ENCODE peak calls at places on chromosomes 7 and 10, in eight cellular contexts. One of them, this sample, is unnamed. For H3K27me3 and H3K4me1, the result is how much of the 10 kb centered on the place peaks cover.

GRCh38 chr10:65294329-65294728 is 1631.5 kb upstream of the LRRTM3 start:
- DNase-seq in mammary epithelial cell: no peak
- DNase-seq in tibial nerve: no peak
- DNase-seq in HepG2: no peak
- DNase-seq in effector memory CD4-positive, alpha-beta T cell: no peak
- DNase-seq in PC-9: no peak
- DNase-seq in CD4-positive, alpha-beta memory T cell: no peak
- DNase-seq in suprapubic skin: no peak
- DNase-seq in this sample: no peak

GRCh38 chr10:90947025-90947960 is 26.4 kb upstream of the ANKRD1 start:
- DNase-seq in effector memory CD4-positive, alpha-beta T cell: no peak
- DNase-seq in CD4-positive, alpha-beta memory T cell: no peak
- DNase-seq in suprapubic skin: no peak
- DNase-seq in PC-9: no peak
- DNase-seq in mammary epithelial cell: no peak
- DNase-seq in tibial nerve: no peak
- DNase-seq in HepG2: no peak
- DNase-seq in this sample: no peak

GRCh38 chr10:76628801-76629200 is 1008.8 kb downstream of the KCNMA1 start:
- DNase-seq in mammary epithelial cell: no peak
- DNase-seq in HepG2: no peak
- DNase-seq in tibial nerve: no peak
- DNase-seq in CD4-positive, alpha-beta memory T cell: no peak
- DNase-seq in effector memory CD4-positive, alpha-beta T cell: no peak
- DNase-seq in suprapubic skin: no peak
- DNase-seq in PC-9: no peak
- DNase-seq in this sample: no peak

GRCh38 chr10:99370993-99371392 is 41.8 kb downstream of the CNNM1 start:
- DNase-seq in tibial nerve: no peak
- DNase-seq in mammary epithelial cell: peak
- DNase-seq in PC-9: no peak
- DNase-seq in suprapubic skin: no peak
- DNase-seq in CD4-positive, alpha-beta memory T cell: no peak
- DNase-seq in HepG2: peak
- DNase-seq in effector memory CD4-positive, alpha-beta T cell: no peak
- DNase-seq in this sample: no peak

GRCh38 chr10:103592186-103593021 is 98.9 kb downstream of the NEURL1 start:
- DNase-seq in tibial nerve: no peak
- DNase-seq in suprapubic skin: no peak
- DNase-seq in CD4-positive, alpha-beta memory T cell: no peak
- DNase-seq in HepG2: peak
- DNase-seq in effector memory CD4-positive, alpha-beta T cell: no peak
- DNase-seq in PC-9: no peak
- DNase-seq in mammary epithelial cell: no peak
- DNase-seq in this sample: peak

GRCh38 chr7:110839866-110840265 is 251.1 kb upstream of the LRRN3 start:
- DNase-seq in HepG2: peak
- DNase-seq in mammary epithelial cell: peak
- DNase-seq in CD4-positive, alpha-beta memory T cell: no peak
- DNase-seq in effector memory CD4-positive, alpha-beta T cell: no peak
- DNase-seq in suprapubic skin: no peak
- DNase-seq in PC-9: no peak
- DNase-seq in tibial nerve: no peak
- DNase-seq in this sample: no peak

GRCh38 chr10:1159131-1160061 is 103.2 kb downstream of the WDR37 start:
- DNase-seq in HepG2: no peak
- DNase-seq in effector memory CD4-positive, alpha-beta T cell: no peak
- DNase-seq in mammary epithelial cell: no peak
- DNase-seq in tibial nerve: no peak
- DNase-seq in PC-9: no peak
- DNase-seq in suprapubic skin: peak
- DNase-seq in CD4-positive, alpha-beta memory T cell: no peak
- DNase-seq in this sample: no peak

GRCh38 chr7:100091411-100092181 is 2.8 kb downstream of the COPS6 start:
- DNase-seq in suprapubic skin: no peak
- DNase-seq in PC-9: peak
- DNase-seq in CD4-positive, alpha-beta memory T cell: no peak
- DNase-seq in HepG2: no peak
- DNase-seq in tibial nerve: no peak
- DNase-seq in effector memory CD4-positive, alpha-beta T cell: no peak
- DNase-seq in mammary epithelial cell: peak
- DNase-seq in this sample: no peak

GRCh38 chr10:84177541-84178386 is 4.2 kb downstream of the GPR15LG start:
- DNase-seq in suprapubic skin: peak
- DNase-seq in CD4-positive, alpha-beta memory T cell: peak
- DNase-seq in PC-9: no peak
- DNase-seq in HepG2: no peak
- DNase-seq in mammary epithelial cell: no peak
- DNase-seq in tibial nerve: no peak
- DNase-seq in effector memory CD4-positive, alpha-beta T cell: no peak
- DNase-seq in this sample: peak

GRCh38 chr10:78813526-78814429 is 255.0 kb upstream of the ZMIZ1 start:
- DNase-seq in tibial nerve: no peak
- DNase-seq in CD4-positive, alpha-beta memory T cell: no peak
- DNase-seq in mammary epithelial cell: no peak
- DNase-seq in PC-9: no peak
- DNase-seq in effector memory CD4-positive, alpha-beta T cell: no peak
- DNase-seq in HepG2: no peak
- DNase-seq in suprapubic skin: no peak
- DNase-seq in this sample: no peak

DNA sequence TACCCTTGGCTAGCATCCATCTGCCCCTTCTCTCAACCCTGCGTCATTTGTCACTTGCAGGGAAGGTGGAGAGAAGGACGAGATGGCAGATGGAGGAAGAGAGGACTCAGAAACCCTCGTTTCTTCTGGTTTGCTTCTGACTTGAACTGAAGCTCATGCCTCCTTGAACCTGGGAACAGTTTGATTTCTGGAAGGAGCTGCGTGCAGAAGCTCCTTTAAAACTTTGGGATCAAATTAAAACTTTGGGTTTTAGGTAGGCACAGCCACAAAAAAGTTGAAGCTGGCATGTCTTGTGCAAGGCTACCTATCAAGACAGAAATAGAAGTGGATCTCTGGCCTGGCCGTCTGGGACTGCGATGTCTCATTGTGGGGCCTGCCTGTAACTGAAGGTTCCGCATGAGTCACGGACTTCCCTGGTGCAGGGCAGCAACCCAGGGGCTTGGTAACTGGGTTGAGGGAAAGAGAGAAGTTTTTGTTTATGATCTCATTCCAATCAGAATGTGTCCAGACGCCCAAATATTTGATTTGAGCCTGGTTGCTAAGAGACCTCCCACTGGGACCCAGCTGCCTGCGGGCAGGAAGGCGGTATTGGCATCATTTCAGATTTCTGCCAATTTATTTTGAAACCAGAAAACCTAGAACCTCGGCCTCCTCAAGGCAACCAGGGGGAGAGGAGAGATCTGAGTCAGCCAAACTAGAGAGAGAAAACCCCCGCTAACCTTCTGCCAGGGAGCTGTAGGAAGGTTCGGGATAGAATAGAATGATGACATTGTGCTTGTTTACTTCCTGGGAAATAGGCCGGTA is 15.8 kb upstream of the CAMK1D start:
- DNase-seq in tibial nerve: peak
- DNase-seq in suprapubic skin: peak
- DNase-seq in mammary epithelial cell: peak
- DNase-seq in HepG2: no peak
- DNase-seq in PC-9: peak
- DNase-seq in effector memory CD4-positive, alpha-beta T cell: no peak
- DNase-seq in CD4-positive, alpha-beta memory T cell: peak
- DNase-seq in this sample: peak
- H3K4me3 ChIP-seq in tibial nerve: no peak
- H3K4me3 ChIP-seq in suprapubic skin: peak
- H3K4me3 ChIP-seq in mammary epithelial cell: no peak
- H3K4me3 ChIP-seq in HepG2: no peak
- H3K4me3 ChIP-seq in PC-9: peak
- H3K4me3 ChIP-seq in effector memory CD4-positive, alpha-beta T cell: no peak
- H3K4me3 ChIP-seq in CD4-positive, alpha-beta memory T cell: no peak
- H3K4me3 ChIP-seq in this sample: no peak

DNA sequence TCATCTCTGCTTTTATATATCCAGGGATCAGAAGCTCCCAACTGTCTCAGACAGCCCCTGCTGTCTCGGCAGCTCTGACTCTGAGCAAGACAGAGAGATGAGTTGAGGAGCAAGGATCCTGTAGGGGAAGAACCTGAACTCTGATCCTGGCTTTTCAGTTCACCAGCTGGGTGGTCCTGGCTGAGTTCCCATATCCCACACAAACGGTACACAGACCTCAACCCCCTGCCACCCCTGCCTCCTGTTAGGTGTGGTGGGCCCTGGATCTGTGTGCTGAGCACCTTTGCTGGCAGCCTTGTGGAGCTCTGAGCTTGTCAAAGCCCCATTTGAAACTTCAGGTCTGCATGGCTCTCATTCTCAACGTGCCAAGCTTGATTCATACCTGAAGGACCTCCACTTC is 54.3 kb upstream of the GPR26 start:
- DNase-seq in HepG2: no peak
- DNase-seq in CD4-positive, alpha-beta memory T cell: no peak
- DNase-seq in tibial nerve: no peak
- DNase-seq in suprapubic skin: peak
- DNase-seq in PC-9: no peak
- DNase-seq in mammary epithelial cell: no peak
- DNase-seq in effector memory CD4-positive, alpha-beta T cell: no peak
- DNase-seq in this sample: no peak
- H3K27me3 ChIP-seq in HepG2: under half
- H3K27me3 ChIP-seq in CD4-positive, alpha-beta memory T cell: under half
- H3K27me3 ChIP-seq in tibial nerve: under half
- H3K27me3 ChIP-seq in suprapubic skin: under half
- H3K27me3 ChIP-seq in PC-9: under half
- H3K27me3 ChIP-seq in mammary epithelial cell: under half
- H3K27me3 ChIP-seq in effector memory CD4-positive, alpha-beta T cell: under half
- H3K27me3 ChIP-seq in this sample: under half

GRCh38 chr10:110824660-110825059 is 47.1 kb upstream of the PDCD4 start:
- DNase-seq in effector memory CD4-positive, alpha-beta T cell: no peak
- DNase-seq in CD4-positive, alpha-beta memory T cell: no peak
- DNase-seq in PC-9: no peak
- DNase-seq in suprapubic skin: no peak
- DNase-seq in tibial nerve: no peak
- DNase-seq in HepG2: no peak
- DNase-seq in mammary epithelial cell: no peak
- DNase-seq in this sample: no peak
- H3K4me1 ChIP-seq in effector memory CD4-positive, alpha-beta T cell: under half
- H3K4me1 ChIP-seq in CD4-positive, alpha-beta memory T cell: under half
- H3K4me1 ChIP-seq in PC-9: under half
- H3K4me1 ChIP-seq in suprapubic skin: half or more
- H3K4me1 ChIP-seq in tibial nerve: under half
- H3K4me1 ChIP-seq in HepG2: half or more
- H3K4me1 ChIP-seq in mammary epithelial cell: under half
- H3K4me1 ChIP-seq in this sample: under half

GRCh38 chr7:105734233-105734632 is 142.2 kb downstream of the ATXN7L1 start:
- DNase-seq in suprapubic skin: no peak
- DNase-seq in HepG2: peak
- DNase-seq in tibial nerve: no peak
- DNase-seq in PC-9: peak
- DNase-seq in CD4-positive, alpha-beta memory T cell: no peak
- DNase-seq in mammary epithelial cell: no peak
- DNase-seq in effector memory CD4-positive, alpha-beta T cell: no peak
- DNase-seq in this sample: no peak
- H3K4me3 ChIP-seq in suprapubic skin: no peak
- H3K4me3 ChIP-seq in HepG2: no peak
- H3K4me3 ChIP-seq in tibial nerve: no peak
- H3K4me3 ChIP-seq in PC-9: no peak
- H3K4me3 ChIP-seq in CD4-positive, alpha-beta memory T cell: no peak
- H3K4me3 ChIP-seq in mammary epithelial cell: no peak
- H3K4me3 ChIP-seq in effector memory CD4-positive, alpha-beta T cell: no peak
- H3K4me3 ChIP-seq in this sample: no peak

DNA sequence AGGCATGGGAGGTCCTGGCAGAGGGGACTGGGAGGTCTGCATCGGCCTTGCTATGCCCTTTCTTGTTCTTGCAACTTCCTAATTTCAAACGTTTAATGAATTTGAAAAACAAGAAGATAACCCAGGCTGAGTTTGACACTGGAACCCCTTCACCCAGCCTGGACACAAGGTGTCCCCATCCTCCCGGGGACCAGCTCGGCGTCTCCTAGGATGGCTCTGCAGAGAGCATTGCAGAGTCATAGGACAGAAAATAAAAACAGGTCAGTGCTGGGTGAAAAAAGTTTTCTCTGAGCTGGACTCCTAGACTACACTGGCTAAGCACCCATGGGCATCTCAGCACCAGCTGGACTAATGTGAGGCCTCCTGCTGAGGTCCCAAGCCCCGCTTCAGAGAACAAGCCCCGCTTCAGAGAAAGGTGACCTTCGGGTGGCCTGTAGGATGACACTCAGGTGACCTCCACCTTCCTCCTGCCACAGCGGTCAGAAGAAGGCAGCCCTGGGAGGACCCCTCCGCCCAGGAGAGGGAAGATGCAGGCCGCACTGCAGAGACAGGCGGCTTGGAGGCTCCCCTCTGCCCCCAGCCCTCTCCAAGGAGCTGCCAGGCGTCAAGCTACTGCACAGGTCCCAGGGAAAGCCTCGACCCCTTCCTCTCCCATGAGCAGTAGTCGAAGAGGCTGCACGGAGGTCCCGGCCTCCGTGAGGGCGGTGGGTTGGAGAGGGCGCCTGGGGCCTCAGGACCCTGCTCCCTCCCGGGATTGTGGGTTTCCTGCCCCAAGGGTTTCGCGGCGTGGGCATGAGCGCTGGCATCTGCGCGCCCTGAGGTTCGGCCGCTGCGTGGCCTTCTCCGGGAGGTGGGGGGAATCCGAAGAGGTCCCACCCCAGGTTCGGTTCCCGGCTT is 9.2 kb upstream of the UNCX start:
- DNase-seq in suprapubic skin: no peak
- DNase-seq in effector memory CD4-positive, alpha-beta T cell: no peak
- DNase-seq in tibial nerve: no peak
- DNase-seq in mammary epithelial cell: no peak
- DNase-seq in PC-9: no peak
- DNase-seq in CD4-positive, alpha-beta memory T cell: no peak
- DNase-seq in HepG2: peak
- DNase-seq in this sample: no peak
- H3K27me3 ChIP-seq in suprapubic skin: half or more
- H3K27me3 ChIP-seq in effector memory CD4-positive, alpha-beta T cell: half or more
- H3K27me3 ChIP-seq in tibial nerve: under half
- H3K27me3 ChIP-seq in mammary epithelial cell: under half
- H3K27me3 ChIP-seq in PC-9: half or more
- H3K27me3 ChIP-seq in CD4-positive, alpha-beta memory T cell: under half
- H3K27me3 ChIP-seq in HepG2: half or more
- H3K27me3 ChIP-seq in this sample: under half